ENCODE peak calls at places on chromosomes 12 and 14, in four cellular contexts. A, U, O and Z are unnamed samples.

GRCh38 chr12:92702754-92703679 is at the start of gene PLEKHG7:
- DNase-seq in A (no peak), U (no peak), O (peak; percentile 37), Z (no peak)

GRCh38 chr14:104323551-104324175 is 185.3 kb downstream of the KIF26A start:
- DNase-seq in A (no peak), U (no peak), O (no peak), Z (no peak)

GRCh38 chr12:1083086-1083887 is 92.3 kb downstream of the ERC1 start:
- DNase-seq in A (no peak), U (no peak), O (no peak), Z (no peak)

GRCh38 chr12:43551271-43551970 is 582 bp downstream of the ADAMTS20 start:
- DNase-seq in A (no peak), U (no peak), O (no peak), Z (no peak)

GRCh38 chr12:49970030-49970429 is 2.7 kb upstream of the AQP6 start:
- DNase-seq in A (peak; percentile 17), U (no peak), O (no peak), Z (no peak)

GRCh38 chr12:1445807-1446206 is 148.6 kb downstream of the FBXL14 start:
- DNase-seq in A (no peak), U (no peak), O (no peak), Z (no peak)

GRCh38 chr12:70043490-70044138 is 199.6 kb upstream of the CNOT2 start:
- DNase-seq in A (no peak), U (no peak), O (peak; percentile 60), Z (no peak)

GRCh38 chr14:92135269-92135668 is 13.5 kb downstream of the CPSF2 start:
- DNase-seq in A (no peak), U (no peak), O (no peak), Z (peak; percentile 13)

GRCh38 chr12:95884998-95885397 is 26.2 kb downstream of the SNRPF start:
- DNase-seq in A (no peak), U (no peak), O (no peak), Z (no peak)

GRCh38 chr12:94956936-94957464 is 46.5 kb downstream of the NDUFA12 start:
- DNase-seq in A (no peak), U (no peak), O (no peak), Z (no peak)

GRCh38 chr14:46818147-46818546 is 166.6 kb upstream of the RPL10L start:
- DNase-seq in A (no peak), U (no peak), O (no peak), Z (no peak)

GRCh38 chr14:21796912-21797311 is 123.3 kb upstream of the OR4E1 start:
- DNase-seq in A (no peak), U (no peak), O (no peak), Z (peak; percentile 18)

GRCh38 chr12:92144045-92144630 is 1.5 kb downstream of the BTG1 start:
- DNase-seq in A (peak; percentile 56), U (peak; percentile 50), O (peak; percentile 79), Z (peak; percentile 82)

GRCh38 chr14:54547583-54547982 is 19.3 kb upstream of the SAMD4A start:
- DNase-seq in A (no peak), U (no peak), O (no peak), Z (no peak)

GRCh38 chr14:52919971-52920370 is 30.9 kb downstream of the FERMT2 start:
- DNase-seq in A (no peak), U (no peak), O (no peak), Z (no peak)

GRCh38 chr14:37122919-37123639 is 49.3 kb downstream of the SLC25A21 start:
- DNase-seq in A (no peak), U (no peak), O (no peak), Z (no peak)

GRCh38 chr14:32594766-32595165 is 265.7 kb downstream of the AKAP6 start:
- DNase-seq in A (no peak), U (no peak), O (no peak), Z (no peak)

GRCh38 chr12:12387521-12387920 is 30.6 kb downstream of the BORCS5 start:
- DNase-seq in A (no peak), U (no peak), O (no peak), Z (no peak)

GRCh38 chr12:90773526-90773925 is 181.4 kb downstream of the CCER1 start:
- DNase-seq in A (no peak), U (no peak), O (no peak), Z (no peak)

GRCh38 chr12:39426636-39427245 is 16.2 kb downstream of the KIF21A start:
- DNase-seq in A (no peak), U (no peak), O (no peak), Z (no peak)

GRCh38 chr14:90429764-90430163 is 32.9 kb downstream of the CALM1 start:
- DNase-seq in A (no peak), U (no peak), O (no peak), Z (no peak)

GRCh38 chr12:91017511-91018263 is 12.9 kb upstream of the EPYC start:
- DNase-seq in A (no peak), U (no peak), O (no peak), Z (no peak)

GRCh38 chr14:37585971-37586759 is 8.9 kb downstream of the FOXA1 start:
- DNase-seq in A (no peak), U (no peak), O (no peak), Z (no peak)

GRCh38 chr14:60768602-60769001 is 34.0 kb downstream of the MNAT1 start:
- DNase-seq in A (no peak), U (no peak), O (no peak), Z (no peak)

GRCh38 chr14:55500219-55500701 is 59.8 kb upstream of the TBPL2 start:
- DNase-seq in A (no peak), U (no peak), O (peak; percentile 72), Z (no peak)

GRCh38 chr12:69056743-69057515 is 124.0 kb upstream of the CPM start:
- DNase-seq in A (no peak), U (no peak), O (no peak), Z (no peak)

GRCh38 chr14:63705561-63706070 is 22.2 kb downstream of the SGPP1 start:
- DNase-seq in A (no peak), U (no peak), O (no peak), Z (no peak)

GRCh38 chr14:104868060-104868740 is 3.1 kb downstream of the CEP170B start:
- DNase-seq in A (no peak), U (no peak), O (no peak), Z (no peak)

GRCh38 chr12:9378430-9378835 is 170.2 kb upstream of the PZP start:
- DNase-seq in A (no peak), U (no peak), O (no peak), Z (no peak)

GRCh38 chr12:122096591-122097149 is 18.1 kb downstream of the MLXIP start:
- DNase-seq in A (no peak), U (no peak), O (no peak), Z (no peak)

GRCh38 chr14:92768795-92769194 is 20.4 kb upstream of the LGMN start:
- DNase-seq in A (no peak), U (no peak), O (no peak), Z (no peak)

GRCh38 chr14:25431211-25432076 is 381.5 kb upstream of the STXBP6 start:
- DNase-seq in A (no peak), U (no peak), O (no peak), Z (no peak)

GRCh38 chr12:32273712-32274111 is 125.6 kb upstream of the FGD4 start:
- DNase-seq in A (no peak), U (peak; percentile 47), O (peak; percentile 29), Z (no peak)

GRCh38 chr14:33691907-33692306 is 259.0 kb downstream of the EGLN3 start:
- DNase-seq in A (no peak), U (no peak), O (no peak), Z (no peak)

GRCh38 chr12:63965936-63966602 is 121.6 kb downstream of the SRGAP1 start:
- DNase-seq in A (no peak), U (no peak), O (no peak), Z (no peak)